ENCODE peak calls at places on chromosomes 4 and X, in seven cellular contexts. One of them, this sample, is unnamed.

GRCh38 chr4:77201857-77202256 is 44.9 kb downstream of the CCNG2 start:
- DNase-seq in stimulated activated CD4-positive, alpha-beta T cell treated with anti-CD3 and anti-CD28 coated beads, Interleukin-2, amount 100 ng/mL, for 24 hours: no peak
- DNase-seq in AG08396: no peak
- DNase-seq in GM04504: no peak
- DNase-seq in substantia nigra: no peak
- DNase-seq in stimulated activated CD8-positive, alpha-beta memory T cell treated with anti-CD3 and anti-CD28 coated beads, Interleukin-15, amount 100 ng/mL, for 1 hour: no peak
- DNase-seq in effector memory CD8-positive, alpha-beta T cell: no peak
- DNase-seq in this sample: no peak

GRCh38 chrX:110322603-110323002 is 4.7 kb upstream of the AMMECR1 start:
- DNase-seq in stimulated activated CD8-positive, alpha-beta memory T cell treated with anti-CD3 and anti-CD28 coated beads, Interleukin-15, amount 100 ng/mL, for 1 hour: no peak
- DNase-seq in substantia nigra: no peak
- DNase-seq in effector memory CD8-positive, alpha-beta T cell: no peak
- DNase-seq in AG08396: peak
- DNase-seq in GM04504: no peak
- DNase-seq in stimulated activated CD4-positive, alpha-beta T cell treated with anti-CD3 and anti-CD28 coated beads, Interleukin-2, amount 100 ng/mL, for 24 hours: no peak
- DNase-seq in this sample: no peak

GRCh38 chr4:151692821-151693504 is 67.8 kb downstream of the GATB start:
- DNase-seq in AG08396: no peak
- DNase-seq in GM04504: no peak
- DNase-seq in substantia nigra: no peak
- DNase-seq in stimulated activated CD4-positive, alpha-beta T cell treated with anti-CD3 and anti-CD28 coated beads, Interleukin-2, amount 100 ng/mL, for 24 hours: no peak
- DNase-seq in effector memory CD8-positive, alpha-beta T cell: no peak
- DNase-seq in stimulated activated CD8-positive, alpha-beta memory T cell treated with anti-CD3 and anti-CD28 coated beads, Interleukin-15, amount 100 ng/mL, for 1 hour: no peak
- DNase-seq in this sample: no peak

GRCh38 chrX:11416600-11416999 is 123.4 kb downstream of the AMELX start:
- DNase-seq in GM04504: no peak
- DNase-seq in effector memory CD8-positive, alpha-beta T cell: no peak
- DNase-seq in stimulated activated CD4-positive, alpha-beta T cell treated with anti-CD3 and anti-CD28 coated beads, Interleukin-2, amount 100 ng/mL, for 24 hours: no peak
- DNase-seq in AG08396: no peak
- DNase-seq in stimulated activated CD8-positive, alpha-beta memory T cell treated with anti-CD3 and anti-CD28 coated beads, Interleukin-15, amount 100 ng/mL, for 1 hour: no peak
- DNase-seq in substantia nigra: no peak
- DNase-seq in this sample: no peak

GRCh38 chr4:109972786-109973528 is 60.3 kb downstream of the EGF start:
- DNase-seq in GM04504: no peak
- DNase-seq in AG08396: no peak
- DNase-seq in stimulated activated CD8-positive, alpha-beta memory T cell treated with anti-CD3 and anti-CD28 coated beads, Interleukin-15, amount 100 ng/mL, for 1 hour: no peak
- DNase-seq in stimulated activated CD4-positive, alpha-beta T cell treated with anti-CD3 and anti-CD28 coated beads, Interleukin-2, amount 100 ng/mL, for 24 hours: no peak
- DNase-seq in effector memory CD8-positive, alpha-beta T cell: no peak
- DNase-seq in substantia nigra: no peak
- DNase-seq in this sample: no peak

GRCh38 chr4:28259951-28260350 is 1399.3 kb downstream of the STIM2 start:
- DNase-seq in substantia nigra: no peak
- DNase-seq in AG08396: no peak
- DNase-seq in GM04504: no peak
- DNase-seq in stimulated activated CD8-positive, alpha-beta memory T cell treated with anti-CD3 and anti-CD28 coated beads, Interleukin-15, amount 100 ng/mL, for 1 hour: no peak
- DNase-seq in stimulated activated CD4-positive, alpha-beta T cell treated with anti-CD3 and anti-CD28 coated beads, Interleukin-2, amount 100 ng/mL, for 24 hours: no peak
- DNase-seq in effector memory CD8-positive, alpha-beta T cell: no peak
- DNase-seq in this sample: no peak

GRCh38 chr4:48126621-48127020 is 7.4 kb downstream of the TXK start:
- DNase-seq in GM04504: no peak
- DNase-seq in stimulated activated CD4-positive, alpha-beta T cell treated with anti-CD3 and anti-CD28 coated beads, Interleukin-2, amount 100 ng/mL, for 24 hours: no peak
- DNase-seq in stimulated activated CD8-positive, alpha-beta memory T cell treated with anti-CD3 and anti-CD28 coated beads, Interleukin-15, amount 100 ng/mL, for 1 hour: no peak
- DNase-seq in substantia nigra: no peak
- DNase-seq in AG08396: no peak
- DNase-seq in effector memory CD8-positive, alpha-beta T cell: no peak
- DNase-seq in this sample: no peak

GRCh38 chr4:22129454-22130075 is 181.0 kb upstream of the KCNIP4 start:
- DNase-seq in GM04504: peak
- DNase-seq in stimulated activated CD4-positive, alpha-beta T cell treated with anti-CD3 and anti-CD28 coated beads, Interleukin-2, amount 100 ng/mL, for 24 hours: peak
- DNase-seq in AG08396: peak
- DNase-seq in substantia nigra: no peak
- DNase-seq in stimulated activated CD8-positive, alpha-beta memory T cell treated with anti-CD3 and anti-CD28 coated beads, Interleukin-15, amount 100 ng/mL, for 1 hour: no peak
- DNase-seq in effector memory CD8-positive, alpha-beta T cell: no peak
- DNase-seq in this sample: no peak

GRCh38 chr4:8904666-8905065 is 33.0 kb upstream of the HMX1 start:
- DNase-seq in substantia nigra: no peak
- DNase-seq in effector memory CD8-positive, alpha-beta T cell: no peak
- DNase-seq in AG08396: no peak
- DNase-seq in GM04504: no peak
- DNase-seq in stimulated activated CD8-positive, alpha-beta memory T cell treated with anti-CD3 and anti-CD28 coated beads, Interleukin-15, amount 100 ng/mL, for 1 hour: no peak
- DNase-seq in stimulated activated CD4-positive, alpha-beta T cell treated with anti-CD3 and anti-CD28 coated beads, Interleukin-2, amount 100 ng/mL, for 24 hours: no peak
- DNase-seq in this sample: no peak

GRCh38 chrX:11793734-11794133 is 35.7 kb downstream of the MSL3 start:
- DNase-seq in stimulated activated CD4-positive, alpha-beta T cell treated with anti-CD3 and anti-CD28 coated beads, Interleukin-2, amount 100 ng/mL, for 24 hours: no peak
- DNase-seq in AG08396: no peak
- DNase-seq in stimulated activated CD8-positive, alpha-beta memory T cell treated with anti-CD3 and anti-CD28 coated beads, Interleukin-15, amount 100 ng/mL, for 1 hour: no peak
- DNase-seq in GM04504: no peak
- DNase-seq in effector memory CD8-positive, alpha-beta T cell: no peak
- DNase-seq in substantia nigra: no peak
- DNase-seq in this sample: no peak

GRCh38 chrX:56000169-56000568 is 232.0 kb upstream of the KLF8 start:
- DNase-seq in GM04504: peak
- DNase-seq in stimulated activated CD8-positive, alpha-beta memory T cell treated with anti-CD3 and anti-CD28 coated beads, Interleukin-15, amount 100 ng/mL, for 1 hour: no peak
- DNase-seq in substantia nigra: no peak
- DNase-seq in stimulated activated CD4-positive, alpha-beta T cell treated with anti-CD3 and anti-CD28 coated beads, Interleukin-2, amount 100 ng/mL, for 24 hours: no peak
- DNase-seq in AG08396: no peak
- DNase-seq in effector memory CD8-positive, alpha-beta T cell: no peak
- DNase-seq in this sample: no peak

GRCh38 chr4:128416921-128417320 is 129.3 kb upstream of the PGRMC2 start:
- DNase-seq in substantia nigra: no peak
- DNase-seq in AG08396: no peak
- DNase-seq in effector memory CD8-positive, alpha-beta T cell: no peak
- DNase-seq in GM04504: no peak
- DNase-seq in stimulated activated CD4-positive, alpha-beta T cell treated with anti-CD3 and anti-CD28 coated beads, Interleukin-2, amount 100 ng/mL, for 24 hours: no peak
- DNase-seq in stimulated activated CD8-positive, alpha-beta memory T cell treated with anti-CD3 and anti-CD28 coated beads, Interleukin-15, amount 100 ng/mL, for 1 hour: no peak
- DNase-seq in this sample: no peak

GRCh38 chr4:48905363-48906015 is 1.1 kb downstream of the OCIAD2 start:
- DNase-seq in stimulated activated CD8-positive, alpha-beta memory T cell treated with anti-CD3 and anti-CD28 coated beads, Interleukin-15, amount 100 ng/mL, for 1 hour: no peak
- DNase-seq in effector memory CD8-positive, alpha-beta T cell: no peak
- DNase-seq in AG08396: peak
- DNase-seq in stimulated activated CD4-positive, alpha-beta T cell treated with anti-CD3 and anti-CD28 coated beads, Interleukin-2, amount 100 ng/mL, for 24 hours: no peak
- DNase-seq in GM04504: no peak
- DNase-seq in substantia nigra: no peak
- DNase-seq in this sample: no peak

GRCh38 chr4:10998826-10999225 is 314.3 kb upstream of the CLNK start:
- DNase-seq in GM04504: no peak
- DNase-seq in stimulated activated CD8-positive, alpha-beta memory T cell treated with anti-CD3 and anti-CD28 coated beads, Interleukin-15, amount 100 ng/mL, for 1 hour: no peak
- DNase-seq in stimulated activated CD4-positive, alpha-beta T cell treated with anti-CD3 and anti-CD28 coated beads, Interleukin-2, amount 100 ng/mL, for 24 hours: no peak
- DNase-seq in substantia nigra: no peak
- DNase-seq in effector memory CD8-positive, alpha-beta T cell: no peak
- DNase-seq in AG08396: no peak
- DNase-seq in this sample: no peak

GRCh38 chrX:118548831-118549230 is 53.2 kb downstream of the DOCK11 start:
- DNase-seq in GM04504: no peak
- DNase-seq in stimulated activated CD8-positive, alpha-beta memory T cell treated with anti-CD3 and anti-CD28 coated beads, Interleukin-15, amount 100 ng/mL, for 1 hour: no peak
- DNase-seq in stimulated activated CD4-positive, alpha-beta T cell treated with anti-CD3 and anti-CD28 coated beads, Interleukin-2, amount 100 ng/mL, for 24 hours: no peak
- DNase-seq in effector memory CD8-positive, alpha-beta T cell: no peak
- DNase-seq in substantia nigra: no peak
- DNase-seq in AG08396: no peak
- DNase-seq in this sample: no peak

GRCh38 chrX:69555396-69556023 is 51.4 kb downstream of the NALF2 start:
- DNase-seq in stimulated activated CD4-positive, alpha-beta T cell treated with anti-CD3 and anti-CD28 coated beads, Interleukin-2, amount 100 ng/mL, for 24 hours: no peak
- DNase-seq in effector memory CD8-positive, alpha-beta T cell: no peak
- DNase-seq in AG08396: no peak
- DNase-seq in stimulated activated CD8-positive, alpha-beta memory T cell treated with anti-CD3 and anti-CD28 coated beads, Interleukin-15, amount 100 ng/mL, for 1 hour: no peak
- DNase-seq in GM04504: no peak
- DNase-seq in substantia nigra: no peak
- DNase-seq in this sample: no peak

GRCh38 chr4:154560824-154561231 is 2.0 kb upstream of the FGB start:
- DNase-seq in stimulated activated CD4-positive, alpha-beta T cell treated with anti-CD3 and anti-CD28 coated beads, Interleukin-2, amount 100 ng/mL, for 24 hours: no peak
- DNase-seq in stimulated activated CD8-positive, alpha-beta memory T cell treated with anti-CD3 and anti-CD28 coated beads, Interleukin-15, amount 100 ng/mL, for 1 hour: no peak
- DNase-seq in GM04504: no peak
- DNase-seq in effector memory CD8-positive, alpha-beta T cell: no peak
- DNase-seq in AG08396: no peak
- DNase-seq in substantia nigra: no peak
- DNase-seq in this sample: no peak

GRCh38 chr4:55568905-55569504 is 22.3 kb upstream of the CLOCK start:
- DNase-seq in stimulated activated CD4-positive, alpha-beta T cell treated with anti-CD3 and anti-CD28 coated beads, Interleukin-2, amount 100 ng/mL, for 24 hours: no peak
- DNase-seq in AG08396: no peak
- DNase-seq in effector memory CD8-positive, alpha-beta T cell: no peak
- DNase-seq in stimulated activated CD8-positive, alpha-beta memory T cell treated with anti-CD3 and anti-CD28 coated beads, Interleukin-15, amount 100 ng/mL, for 1 hour: no peak
- DNase-seq in GM04504: no peak
- DNase-seq in substantia nigra: no peak
- DNase-seq in this sample: no peak

GRCh38 chr4:107665001-107665400 is 55.0 kb downstream of the PAPSS1 start:
- DNase-seq in substantia nigra: no peak
- DNase-seq in stimulated activated CD4-positive, alpha-beta T cell treated with anti-CD3 and anti-CD28 coated beads, Interleukin-2, amount 100 ng/mL, for 24 hours: no peak
- DNase-seq in stimulated activated CD8-positive, alpha-beta memory T cell treated with anti-CD3 and anti-CD28 coated beads, Interleukin-15, amount 100 ng/mL, for 1 hour: no peak
- DNase-seq in GM04504: no peak
- DNase-seq in effector memory CD8-positive, alpha-beta T cell: no peak
- DNase-seq in AG08396: peak
- DNase-seq in this sample: no peak

GRCh38 chr4:119955256-119955655 is 111.4 kb downstream of the MAD2L1 start:
- DNase-seq in stimulated activated CD4-positive, alpha-beta T cell treated with anti-CD3 and anti-CD28 coated beads, Interleukin-2, amount 100 ng/mL, for 24 hours: no peak
- DNase-seq in substantia nigra: no peak
- DNase-seq in AG08396: no peak
- DNase-seq in effector memory CD8-positive, alpha-beta T cell: no peak
- DNase-seq in GM04504: no peak
- DNase-seq in stimulated activated CD8-positive, alpha-beta memory T cell treated with anti-CD3 and anti-CD28 coated beads, Interleukin-15, amount 100 ng/mL, for 1 hour: no peak
- DNase-seq in this sample: no peak

GRCh38 chr4:168541608-168541953 is 44.7 kb downstream of the PALLD start:
- DNase-seq in stimulated activated CD4-positive, alpha-beta T cell treated with anti-CD3 and anti-CD28 coated beads, Interleukin-2, amount 100 ng/mL, for 24 hours: no peak
- DNase-seq in substantia nigra: no peak
- DNase-seq in stimulated activated CD8-positive, alpha-beta memory T cell treated with anti-CD3 and anti-CD28 coated beads, Interleukin-15, amount 100 ng/mL, for 1 hour: no peak
- DNase-seq in effector memory CD8-positive, alpha-beta T cell: no peak
- DNase-seq in GM04504: no peak
- DNase-seq in AG08396: no peak
- DNase-seq in this sample: no peak

GRCh38 chrX:23861215-23861896 is 46.4 kb downstream of the APOO start:
- DNase-seq in AG08396: no peak
- DNase-seq in stimulated activated CD8-positive, alpha-beta memory T cell treated with anti-CD3 and anti-CD28 coated beads, Interleukin-15, amount 100 ng/mL, for 1 hour: no peak
- DNase-seq in GM04504: no peak
- DNase-seq in stimulated activated CD4-positive, alpha-beta T cell treated with anti-CD3 and anti-CD28 coated beads, Interleukin-2, amount 100 ng/mL, for 24 hours: no peak
- DNase-seq in substantia nigra: no peak
- DNase-seq in effector memory CD8-positive, alpha-beta T cell: no peak
- DNase-seq in this sample: no peak

GRCh38 chrX:40172980-40173661 is 75.4 kb upstream of the BCOR start:
- DNase-seq in stimulated activated CD8-positive, alpha-beta memory T cell treated with anti-CD3 and anti-CD28 coated beads, Interleukin-15, amount 100 ng/mL, for 1 hour: no peak
- DNase-seq in effector memory CD8-positive, alpha-beta T cell: no peak
- DNase-seq in GM04504: no peak
- DNase-seq in stimulated activated CD4-positive, alpha-beta T cell treated with anti-CD3 and anti-CD28 coated beads, Interleukin-2, amount 100 ng/mL, for 24 hours: no peak
- DNase-seq in AG08396: no peak
- DNase-seq in substantia nigra: no peak
- DNase-seq in this sample: no peak

GRCh38 chr4:6333301-6334202 is 63.9 kb downstream of the WFS1 start:
- DNase-seq in substantia nigra: no peak
- DNase-seq in stimulated activated CD8-positive, alpha-beta memory T cell treated with anti-CD3 and anti-CD28 coated beads, Interleukin-15, amount 100 ng/mL, for 1 hour: no peak
- DNase-seq in effector memory CD8-positive, alpha-beta T cell: no peak
- DNase-seq in AG08396: no peak
- DNase-seq in stimulated activated CD4-positive, alpha-beta T cell treated with anti-CD3 and anti-CD28 coated beads, Interleukin-2, amount 100 ng/mL, for 24 hours: peak
- DNase-seq in GM04504: no peak
- DNase-seq in this sample: no peak

GRCh38 chr4:154329939-154330338 is 161.7 kb downstream of the DCHS2 start:
- DNase-seq in AG08396: peak
- DNase-seq in GM04504: peak
- DNase-seq in stimulated activated CD4-positive, alpha-beta T cell treated with anti-CD3 and anti-CD28 coated beads, Interleukin-2, amount 100 ng/mL, for 24 hours: no peak
- DNase-seq in effector memory CD8-positive, alpha-beta T cell: no peak
- DNase-seq in stimulated activated CD8-positive, alpha-beta memory T cell treated with anti-CD3 and anti-CD28 coated beads, Interleukin-15, amount 100 ng/mL, for 1 hour: no peak
- DNase-seq in substantia nigra: no peak
- DNase-seq in this sample: no peak

GRCh38 chr4:36944227-36944626 is 300.3 kb upstream of the NWD2 start:
- DNase-seq in stimulated activated CD8-positive, alpha-beta memory T cell treated with anti-CD3 and anti-CD28 coated beads, Interleukin-15, amount 100 ng/mL, for 1 hour: no peak
- DNase-seq in effector memory CD8-positive, alpha-beta T cell: no peak
- DNase-seq in AG08396: no peak
- DNase-seq in stimulated activated CD4-positive, alpha-beta T cell treated with anti-CD3 and anti-CD28 coated beads, Interleukin-2, amount 100 ng/mL, for 24 hours: no peak
- DNase-seq in GM04504: no peak
- DNase-seq in substantia nigra: no peak
- DNase-seq in this sample: no peak

GRCh38 chrX:154431321-154431720 is 2.8 kb downstream of the ATP6AP1 start:
- DNase-seq in AG08396: no peak
- DNase-seq in substantia nigra: peak
- DNase-seq in stimulated activated CD4-positive, alpha-beta T cell treated with anti-CD3 and anti-CD28 coated beads, Interleukin-2, amount 100 ng/mL, for 24 hours: no peak
- DNase-seq in GM04504: no peak
- DNase-seq in stimulated activated CD8-positive, alpha-beta memory T cell treated with anti-CD3 and anti-CD28 coated beads, Interleukin-15, amount 100 ng/mL, for 1 hour: no peak
- DNase-seq in effector memory CD8-positive, alpha-beta T cell: no peak
- DNase-seq in this sample: no peak

GRCh38 chr4:37737456-37737855 is 51.3 kb upstream of the RELL1 start:
- DNase-seq in stimulated activated CD4-positive, alpha-beta T cell treated with anti-CD3 and anti-CD28 coated beads, Interleukin-2, amount 100 ng/mL, for 24 hours: no peak
- DNase-seq in effector memory CD8-positive, alpha-beta T cell: no peak
- DNase-seq in GM04504: peak
- DNase-seq in substantia nigra: no peak
- DNase-seq in stimulated activated CD8-positive, alpha-beta memory T cell treated with anti-CD3 and anti-CD28 coated beads, Interleukin-15, amount 100 ng/mL, for 1 hour: no peak
- DNase-seq in AG08396: no peak
- DNase-seq in this sample: peak

GRCh38 chrX:31679861-31680260 is 608.0 kb upstream of the FTHL17 start:
- DNase-seq in AG08396: no peak
- DNase-seq in effector memory CD8-positive, alpha-beta T cell: no peak
- DNase-seq in stimulated activated CD8-positive, alpha-beta memory T cell treated with anti-CD3 and anti-CD28 coated beads, Interleukin-15, amount 100 ng/mL, for 1 hour: no peak
- DNase-seq in stimulated activated CD4-positive, alpha-beta T cell treated with anti-CD3 and anti-CD28 coated beads, Interleukin-2, amount 100 ng/mL, for 24 hours: no peak
- DNase-seq in GM04504: no peak
- DNase-seq in substantia nigra: no peak
- DNase-seq in this sample: no peak

GRCh38 chr4:3676196-3676595 is 90.0 kb upstream of the ADRA2C start:
- DNase-seq in stimulated activated CD8-positive, alpha-beta memory T cell treated with anti-CD3 and anti-CD28 coated beads, Interleukin-15, amount 100 ng/mL, for 1 hour: no peak
- DNase-seq in AG08396: no peak
- DNase-seq in GM04504: no peak
- DNase-seq in effector memory CD8-positive, alpha-beta T cell: no peak
- DNase-seq in stimulated activated CD4-positive, alpha-beta T cell treated with anti-CD3 and anti-CD28 coated beads, Interleukin-2, amount 100 ng/mL, for 24 hours: no peak
- DNase-seq in substantia nigra: no peak
- DNase-seq in this sample: no peak

GRCh38 chrX:46959101-46959500 is 46.9 kb downstream of the JADE3 start:
- DNase-seq in AG08396: no peak
- DNase-seq in effector memory CD8-positive, alpha-beta T cell: no peak
- DNase-seq in GM04504: no peak
- DNase-seq in substantia nigra: no peak
- DNase-seq in stimulated activated CD4-positive, alpha-beta T cell treated with anti-CD3 and anti-CD28 coated beads, Interleukin-2, amount 100 ng/mL, for 24 hours: no peak
- DNase-seq in stimulated activated CD8-positive, alpha-beta memory T cell treated with anti-CD3 and anti-CD28 coated beads, Interleukin-15, amount 100 ng/mL, for 1 hour: no peak
- DNase-seq in this sample: no peak

GRCh38 chr4:112552668-112553067 is 36.7 kb upstream of the NEUROG2 start:
- DNase-seq in stimulated activated CD8-positive, alpha-beta memory T cell treated with anti-CD3 and anti-CD28 coated beads, Interleukin-15, amount 100 ng/mL, for 1 hour: no peak
- DNase-seq in GM04504: peak
- DNase-seq in AG08396: peak
- DNase-seq in stimulated activated CD4-positive, alpha-beta T cell treated with anti-CD3 and anti-CD28 coated beads, Interleukin-2, amount 100 ng/mL, for 24 hours: no peak
- DNase-seq in effector memory CD8-positive, alpha-beta T cell: no peak
- DNase-seq in substantia nigra: no peak
- DNase-seq in this sample: peak

GRCh38 chr4:48162162-48162561 is 28.1 kb upstream of the TXK start:
- DNase-seq in AG08396: peak
- DNase-seq in stimulated activated CD8-positive, alpha-beta memory T cell treated with anti-CD3 and anti-CD28 coated beads, Interleukin-15, amount 100 ng/mL, for 1 hour: no peak
- DNase-seq in substantia nigra: no peak
- DNase-seq in stimulated activated CD4-positive, alpha-beta T cell treated with anti-CD3 and anti-CD28 coated beads, Interleukin-2, amount 100 ng/mL, for 24 hours: no peak
- DNase-seq in effector memory CD8-positive, alpha-beta T cell: no peak
- DNase-seq in GM04504: no peak
- DNase-seq in this sample: no peak

GRCh38 chr4:167100120-167100519 is 134.2 kb downstream of the SPOCK3 start:
- DNase-seq in substantia nigra: no peak
- DNase-seq in effector memory CD8-positive, alpha-beta T cell: no peak
- DNase-seq in AG08396: no peak
- DNase-seq in stimulated activated CD8-positive, alpha-beta memory T cell treated with anti-CD3 and anti-CD28 coated beads, Interleukin-15, amount 100 ng/mL, for 1 hour: no peak
- DNase-seq in GM04504: no peak
- DNase-seq in stimulated activated CD4-positive, alpha-beta T cell treated with anti-CD3 and anti-CD28 coated beads, Interleukin-2, amount 100 ng/mL, for 24 hours: no peak
- DNase-seq in this sample: no peak

GRCh38 chr4:74659576-74660411 is 134.5 kb downstream of the BTC start:
- DNase-seq in substantia nigra: no peak
- DNase-seq in effector memory CD8-positive, alpha-beta T cell: no peak
- DNase-seq in stimulated activated CD8-positive, alpha-beta memory T cell treated with anti-CD3 and anti-CD28 coated beads, Interleukin-15, amount 100 ng/mL, for 1 hour: no peak
- DNase-seq in AG08396: peak
- DNase-seq in stimulated activated CD4-positive, alpha-beta T cell treated with anti-CD3 and anti-CD28 coated beads, Interleukin-2, amount 100 ng/mL, for 24 hours: no peak
- DNase-seq in GM04504: peak
- DNase-seq in this sample: peak

GRCh38 chrX:153723351-153724251 is 586 bp downstream of the BCAP31 start:
- DNase-seq in effector memory CD8-positive, alpha-beta T cell: peak
- DNase-seq in stimulated activated CD8-positive, alpha-beta memory T cell treated with anti-CD3 and anti-CD28 coated beads, Interleukin-15, amount 100 ng/mL, for 1 hour: peak
- DNase-seq in AG08396: peak
- DNase-seq in stimulated activated CD4-positive, alpha-beta T cell treated with anti-CD3 and anti-CD28 coated beads, Interleukin-2, amount 100 ng/mL, for 24 hours: peak
- DNase-seq in GM04504: no peak
- DNase-seq in substantia nigra: no peak
- DNase-seq in this sample: no peak

GRCh38 chr4:8391972-8392371 is 48.6 kb downstream of the ACOX3 start:
- DNase-seq in GM04504: no peak
- DNase-seq in stimulated activated CD4-positive, alpha-beta T cell treated with anti-CD3 and anti-CD28 coated beads, Interleukin-2, amount 100 ng/mL, for 24 hours: no peak
- DNase-seq in effector memory CD8-positive, alpha-beta T cell: no peak
- DNase-seq in substantia nigra: no peak
- DNase-seq in AG08396: peak
- DNase-seq in stimulated activated CD8-positive, alpha-beta memory T cell treated with anti-CD3 and anti-CD28 coated beads, Interleukin-15, amount 100 ng/mL, for 1 hour: no peak
- DNase-seq in this sample: peak

GRCh38 chrX:71171110-71171801 is 26.6 kb downstream of the NLGN3 start:
- DNase-seq in stimulated activated CD8-positive, alpha-beta memory T cell treated with anti-CD3 and anti-CD28 coated beads, Interleukin-15, amount 100 ng/mL, for 1 hour: no peak
- DNase-seq in effector memory CD8-positive, alpha-beta T cell: no peak
- DNase-seq in AG08396: no peak
- DNase-seq in GM04504: no peak
- DNase-seq in substantia nigra: no peak
- DNase-seq in stimulated activated CD4-positive, alpha-beta T cell treated with anti-CD3 and anti-CD28 coated beads, Interleukin-2, amount 100 ng/mL, for 24 hours: no peak
- DNase-seq in this sample: no peak